ENCODE peak calls at places on chromosomes 12 and 14, in five cellular contexts. T, N, B, Z and W are unnamed samples. For H3K4me1, the result is how much of the 10 kb centered on the place peaks cover.

GRCh38 chr14:74018029-74018703 is 922 bp downstream of the ENTPD5 start:
- DNase-seq in T (no peak), N (no peak), B (no peak), Z (peak), W (peak)

GRCh38 chr12:47850153-47851084 is 30.7 kb upstream of the HDAC7 start:
- DNase-seq in T (no peak), N (no peak), B (no peak), Z (peak), W (peak)

GRCh38 chr12:65845751-65846537 is 21.7 kb downstream of the HMGA2 start:
- DNase-seq in T (no peak), N (no peak), B (no peak), Z (no peak), W (peak)

GRCh38 chr12:132474237-132474741 is 15.7 kb upstream of the FBRSL1 start:
- DNase-seq in T (no peak), N (no peak), B (peak), Z (no peak), W (no peak)

GRCh38 chr14:71803539-71804260 is 128.5 kb upstream of the RGS6 start:
- DNase-seq in T (peak), N (no peak), B (no peak), Z (no peak), W (peak)

GRCh38 chr12:7093486-7093885 is 1.2 kb upstream of the C1R start:
- DNase-seq in T (no peak), N (no peak), B (no peak), Z (no peak), W (no peak)

GRCh38 chr14:72528059-72528950 is 365.6 kb downstream of the DPF3 start:
- DNase-seq in T (no peak), N (no peak), B (no peak), Z (no peak), W (peak)

GRCh38 chr12:89252284-89252683 is 100.0 kb downstream of the DUSP6 start:
- DNase-seq in T (no peak), N (no peak), B (no peak), Z (no peak), W (peak)

GRCh38 chr14:68482018-68482417 is 310.8 kb downstream of the ZFP36L1 start:
- DNase-seq in T (no peak), N (no peak), B (no peak), Z (no peak), W (no peak)

GRCh38 chr12:6084261-6084968 is 40.1 kb downstream of the VWF start:
- DNase-seq in T (peak), N (no peak), B (peak), Z (no peak), W (peak)

GRCh38 chr12:95083938-95084337 is 10.5 kb upstream of the NR2C1 start:
- DNase-seq in T (peak), N (no peak), B (no peak), Z (no peak), W (peak)

GRCh38 chr14:67372833-67373232 is 12.7 kb downstream of the EIF2S1 start:
- DNase-seq in T (no peak), N (no peak), B (no peak), Z (no peak), W (no peak)

GRCh38 chr12:127685476-127686234 is 581.3 kb upstream of the TMEM132C start:
- DNase-seq in T (no peak), N (no peak), B (no peak), Z (no peak), W (no peak)

GRCh38 chr12:26017484-26018211 is 59.2 kb downstream of the RASSF8 start:
- DNase-seq in T (peak), N (no peak), B (peak), Z (peak), W (peak)

GRCh38 chr14:22829661-22830328 is at the start of gene MRPL52:
- DNase-seq in T (peak), N (no peak), B (peak), Z (peak), W (peak)

GRCh38 chr12:76921072-76921471 is 42.3 kb upstream of the CSRP2 start:
- DNase-seq in T (no peak), N (no peak), B (no peak), Z (no peak), W (no peak)

GRCh38 chr12:120100630-120101029 is 15.9 kb downstream of the RAB35 start:
- DNase-seq in T (no peak), N (no peak), B (peak), Z (no peak), W (peak)

GRCh38 chr14:57261604-57262003 is 7.1 kb downstream of the EXOC5 start:
- DNase-seq in T (no peak), N (no peak), B (no peak), Z (no peak), W (no peak)

GRCh38 chr12:102763016-102763415 is 154.0 kb downstream of the PAH start:
- DNase-seq in T (no peak), N (no peak), B (no peak), Z (no peak), W (no peak)

GRCh38 chr12:110304061-110304551 is 23.1 kb downstream of the ATP2A2 start:
- DNase-seq in T (no peak), N (no peak), B (no peak), Z (no peak), W (peak)

GRCh38 chr14:68792022-68792829 is 641 bp downstream of the ZFP36L1 start:
- DNase-seq in T (peak), N (no peak), B (no peak), Z (no peak), W (no peak)

GRCh38 chr12:3214508-3215365 is 137.6 kb downstream of the TSPAN9 start:
- DNase-seq in T (no peak), N (no peak), B (no peak), Z (no peak), W (no peak)

GRCh38 chr12:132319991-132320570 is 9.3 kb downstream of the GALNT9 start:
- DNase-seq in T (no peak), N (no peak), B (no peak), Z (no peak), W (no peak)

GRCh38 chr12:15256760-15257159 is 35.5 kb upstream of the RERG start:
- DNase-seq in T (no peak), N (no peak), B (no peak), Z (no peak), W (peak)

GRCh38 chr14:69355155-69355954 is 42.7 kb downstream of the ERH start:
- DNase-seq in T (no peak), N (no peak), B (no peak), Z (no peak), W (no peak)

GRCh38 chr12:52682381-52682660 is 2.1 kb upstream of the KRT1 start:
- DNase-seq in T (no peak), N (no peak), B (no peak), Z (no peak), W (no peak)

GRCh38 chr12:53380797-53381738 is 1.1 kb downstream of the SP1 start:
- DNase-seq in T (no peak), N (no peak), B (no peak), Z (no peak), W (peak)

GRCh38 chr14:93003945-93004698 is 81.2 kb downstream of the CHGA start:
- DNase-seq in T (no peak), N (no peak), B (peak), Z (no peak), W (no peak)

GRCh38 chr12:6263931-6264330 is 46.6 kb upstream of the PLEKHG6 start:
- DNase-seq in T (no peak), N (no peak), B (peak), Z (peak), W (peak)

GRCh38 chr12:18135509-18135908 is 45.5 kb upstream of the RERGL start:
- DNase-seq in T (no peak), N (no peak), B (no peak), Z (no peak), W (no peak)

GRCh38 chr14:100850841-100851585 is 25.1 kb downstream of the MEG3 start:
- DNase-seq in T (peak), N (no peak), B (peak), Z (peak), W (no peak)

DNA sequence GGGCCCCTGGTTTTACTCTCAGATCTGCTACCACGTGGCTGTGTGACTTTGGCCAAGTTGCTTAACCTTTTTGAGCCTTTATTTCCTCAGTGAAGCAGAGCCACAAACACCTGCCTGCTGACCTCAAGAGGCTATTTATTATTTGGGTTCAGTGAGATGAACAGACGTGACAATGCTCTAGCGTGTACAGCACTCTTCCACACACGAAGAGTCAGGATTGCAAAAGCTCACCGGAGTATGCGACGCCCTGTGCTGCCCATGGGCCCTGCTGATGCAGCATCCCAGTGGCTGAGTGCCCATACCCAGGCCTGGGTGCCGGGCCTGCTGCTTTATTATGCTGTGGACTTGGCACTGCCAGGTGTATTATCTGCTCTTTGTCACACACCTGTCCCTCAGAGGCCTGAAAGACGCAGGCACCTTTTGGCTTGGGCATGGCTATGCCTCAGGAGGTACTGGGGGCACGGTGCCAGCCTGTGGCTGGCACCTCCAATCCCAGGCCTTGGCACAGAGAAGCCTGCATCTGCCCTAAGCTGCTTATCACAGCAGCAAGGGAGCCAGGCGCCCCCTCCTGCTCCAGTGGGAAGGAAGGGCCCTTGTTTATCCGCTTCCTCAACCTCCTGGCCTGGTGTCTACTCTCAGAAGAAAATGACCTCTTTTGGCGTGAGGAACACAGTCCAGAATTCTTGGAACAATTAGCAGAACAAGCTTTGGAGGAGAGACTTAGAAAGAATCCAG is 22.3 kb upstream of the TC2N start:
- DNase-seq in T (no peak), N (no peak), B (no peak), Z (no peak), W (no peak)
- TF ChIP-seq USF2 in T (no peak), N (no peak), B (no peak), Z (no peak), W (no peak)

GRCh38 chr12:56628671-56629458 is 1.3 kb downstream of the BAZ2A start:
- DNase-seq in T (peak), N (no peak), B (peak), Z (peak), W (peak)
- H3K4me1 ChIP-seq in T (under half), N (under half), B (under half), Z (half or more), W (under half)

GRCh38 chr14:36874396-36875138 is 212.9 kb downstream of the PAX9 start:
- DNase-seq in T (no peak), N (no peak), B (no peak), Z (no peak), W (no peak)
- TF ChIP-seq USF2 in T (no peak), N (no peak), B (no peak), Z (no peak), W (no peak)

DNA sequence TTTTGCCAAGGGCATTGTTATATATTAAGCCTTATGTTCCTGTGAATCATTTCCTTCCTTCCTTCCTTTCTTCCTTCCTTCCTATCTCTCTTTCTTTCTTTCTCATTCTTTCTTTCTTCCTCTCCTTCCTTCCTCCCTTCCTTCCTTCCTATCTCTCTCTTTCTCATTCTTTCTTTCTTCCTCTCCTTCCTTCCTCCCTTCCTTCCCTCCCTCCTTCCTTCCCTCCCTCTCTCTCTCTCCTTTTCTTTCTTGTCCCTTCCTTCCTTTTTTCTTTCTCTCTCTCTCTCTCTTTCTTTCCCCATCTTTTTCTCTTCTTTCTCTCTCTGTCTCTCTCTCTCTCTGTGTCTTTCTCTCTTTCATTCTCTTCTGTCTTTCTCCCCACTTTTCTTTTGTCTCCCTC is 226.6 kb downstream of the ETNK1 start:
- DNase-seq in T (no peak), N (no peak), B (no peak), Z (no peak), W (no peak)
- H3K4me1 ChIP-seq in T (under half), N (under half), B (under half), Z (under half), W (under half)

GRCh38 chr14:106872619-106873446 is 1346.5 kb downstream of the TMEM121 start:
- DNase-seq in T (peak), N (no peak), B (peak), Z (peak), W (no peak)
- TF ChIP-seq USF2 in T (no peak), N (no peak), B (no peak), Z (no peak), W (no peak)

GRCh38 chr12:116162071-116162470 is 115.4 kb downstream of the MED13L start:
- DNase-seq in T (no peak), N (no peak), B (no peak), Z (no peak), W (no peak)
- H3K4me1 ChIP-seq in T (half or more), N (under half), B (half or more), Z (under half), W (under half)

GRCh38 chr12:12801649-12802048 is 11.5 kb upstream of the DDX47 start:
- DNase-seq in T (no peak), N (no peak), B (no peak), Z (no peak), W (no peak)

GRCh38 chr12:12803186-12803585 is 10.0 kb upstream of the DDX47 start:
- DNase-seq in T (peak), N (no peak), B (peak), Z (peak), W (peak)

GRCh38 chr12:12806784-12807516 is 6.2 kb upstream of the DDX47 start:
- DNase-seq in T (no peak), N (no peak), B (no peak), Z (no peak), W (no peak)

GRCh38 chr12:12804432-12804886 is 8.7 kb upstream of the DDX47 start:
- DNase-seq in T (peak), N (no peak), B (no peak), Z (peak), W (peak)

DNA sequence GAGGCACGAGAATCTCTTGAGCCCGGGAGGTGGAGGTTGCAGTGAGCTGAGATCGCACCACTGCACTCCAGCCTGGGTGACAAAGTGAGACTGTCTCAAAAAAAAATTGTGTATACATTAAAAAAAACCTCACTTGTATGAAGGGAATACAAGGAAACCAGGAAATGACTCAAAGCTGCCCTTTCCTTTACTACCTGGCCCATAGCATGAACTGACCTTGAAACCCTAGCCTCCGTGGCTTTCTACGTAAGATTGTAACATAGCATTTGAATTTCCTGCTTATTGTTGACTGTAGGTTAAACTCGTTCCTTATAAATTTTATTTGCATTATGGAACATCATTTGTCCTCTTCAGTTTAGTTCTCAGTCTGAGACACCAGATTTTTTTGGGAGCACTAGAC is 9.1 kb upstream of the DDX47 start:
- DNase-seq in T (peak), N (no peak), B (no peak), Z (peak), W (peak)
- TF ChIP-seq USF2 in T (no peak), N (no peak), B (no peak), Z (no peak), W (no peak)

GRCh38 chr12:49867580-49868341 is 24.9 kb upstream of the BCDIN3D start:
- DNase-seq in T (no peak), N (no peak), B (no peak), Z (no peak), W (no peak)
- H3K4me1 ChIP-seq in T (under half), N (under half), B (under half), Z (under half), W (under half)

DNA sequence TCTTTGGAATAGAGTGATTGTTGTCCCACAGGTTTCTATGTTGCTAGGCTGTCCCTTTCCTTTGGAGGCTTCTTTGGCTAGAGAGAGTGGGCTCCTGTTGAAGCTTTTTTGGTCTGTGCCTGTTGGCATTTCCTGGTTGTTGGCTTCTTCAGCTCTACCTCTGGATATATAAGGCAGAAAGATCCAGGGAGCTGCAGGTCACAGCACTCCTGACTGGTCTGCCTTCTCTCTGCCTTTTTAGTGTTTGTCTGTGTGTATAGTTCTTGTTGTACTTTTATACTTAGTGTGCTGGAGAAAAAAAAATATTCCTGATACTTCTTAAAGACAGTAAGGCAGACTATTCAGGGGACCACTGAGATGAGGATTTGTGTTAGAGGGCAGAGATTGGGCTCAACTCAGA is 202.7 kb downstream of the FBXL14 start:
- DNase-seq in T (peak), N (no peak), B (no peak), Z (no peak), W (no peak)
- TF ChIP-seq USF2 in T (no peak), N (no peak), B (no peak), Z (no peak), W (no peak)